ENCODE peak calls at places on chromosome 11, in ten cellular contexts. One of them, this sample, is unnamed.

GRCh38 chr11:17735823-17736772 is 1.5 kb downstream of the KCNC1 start:
- DNase-seq in spleen: peak
- DNase-seq in neural progenitor cell: peak
- DNase-seq in RWPE1: no peak
- DNase-seq in activated CD4-positive, alpha-beta T cell treated with anti-CD3 and anti-CD28 coated beads for 4 hours: no peak
- DNase-seq in stimulated activated CD4-positive, alpha-beta T cell treated with anti-CD3 and anti-CD28 coated beads, Interleukin-15, amount 100 ng/mL, for 1 hour: no peak
- DNase-seq in sigmoid colon: peak
- DNase-seq in ascending aorta: no peak
- DNase-seq in hippocampal formation: no peak
- DNase-seq in NCI-H1694: no peak
- DNase-seq in this sample: no peak

GRCh38 chr11:102553835-102554282 is 23.3 kb upstream of the MMP7 start:
- DNase-seq in NCI-H1694: no peak
- DNase-seq in sigmoid colon: no peak
- DNase-seq in stimulated activated CD4-positive, alpha-beta T cell treated with anti-CD3 and anti-CD28 coated beads, Interleukin-15, amount 100 ng/mL, for 1 hour: no peak
- DNase-seq in spleen: no peak
- DNase-seq in RWPE1: peak
- DNase-seq in hippocampal formation: no peak
- DNase-seq in ascending aorta: no peak
- DNase-seq in activated CD4-positive, alpha-beta T cell treated with anti-CD3 and anti-CD28 coated beads for 4 hours: no peak
- DNase-seq in neural progenitor cell: no peak
- DNase-seq in this sample: no peak

GRCh38 chr11:13135385-13136271 is 126.5 kb downstream of the RASSF10 start:
- DNase-seq in sigmoid colon: no peak
- DNase-seq in activated CD4-positive, alpha-beta T cell treated with anti-CD3 and anti-CD28 coated beads for 4 hours: no peak
- DNase-seq in hippocampal formation: peak
- DNase-seq in ascending aorta: no peak
- DNase-seq in neural progenitor cell: peak
- DNase-seq in NCI-H1694: no peak
- DNase-seq in spleen: no peak
- DNase-seq in RWPE1: no peak
- DNase-seq in stimulated activated CD4-positive, alpha-beta T cell treated with anti-CD3 and anti-CD28 coated beads, Interleukin-15, amount 100 ng/mL, for 1 hour: no peak
- DNase-seq in this sample: no peak

GRCh38 chr11:66617148-66617814 is 851 bp downstream of the RBM14 start:
- DNase-seq in NCI-H1694: no peak
- DNase-seq in RWPE1: peak
- DNase-seq in activated CD4-positive, alpha-beta T cell treated with anti-CD3 and anti-CD28 coated beads for 4 hours: peak
- DNase-seq in spleen: peak
- DNase-seq in neural progenitor cell: no peak
- DNase-seq in hippocampal formation: no peak
- DNase-seq in ascending aorta: peak
- DNase-seq in stimulated activated CD4-positive, alpha-beta T cell treated with anti-CD3 and anti-CD28 coated beads, Interleukin-15, amount 100 ng/mL, for 1 hour: no peak
- DNase-seq in sigmoid colon: peak
- DNase-seq in this sample: peak

GRCh38 chr11:65435981-65436411 is 13.4 kb downstream of the NEAT1 start:
- DNase-seq in hippocampal formation: no peak
- DNase-seq in ascending aorta: peak
- DNase-seq in sigmoid colon: peak
- DNase-seq in spleen: peak
- DNase-seq in NCI-H1694: no peak
- DNase-seq in activated CD4-positive, alpha-beta T cell treated with anti-CD3 and anti-CD28 coated beads for 4 hours: no peak
- DNase-seq in stimulated activated CD4-positive, alpha-beta T cell treated with anti-CD3 and anti-CD28 coated beads, Interleukin-15, amount 100 ng/mL, for 1 hour: no peak
- DNase-seq in neural progenitor cell: no peak
- DNase-seq in RWPE1: no peak
- DNase-seq in this sample: no peak

GRCh38 chr11:65111537-65112225 is at the start of gene TM7SF2:
- DNase-seq in NCI-H1694: peak
- DNase-seq in ascending aorta: peak
- DNase-seq in neural progenitor cell: peak
- DNase-seq in sigmoid colon: peak
- DNase-seq in RWPE1: peak
- DNase-seq in stimulated activated CD4-positive, alpha-beta T cell treated with anti-CD3 and anti-CD28 coated beads, Interleukin-15, amount 100 ng/mL, for 1 hour: peak
- DNase-seq in activated CD4-positive, alpha-beta T cell treated with anti-CD3 and anti-CD28 coated beads for 4 hours: peak
- DNase-seq in hippocampal formation: peak
- DNase-seq in spleen: peak
- DNase-seq in this sample: peak

GRCh38 chr11:92141159-92141558 is 83.5 kb upstream of the FAT3 start:
- DNase-seq in neural progenitor cell: no peak
- DNase-seq in spleen: no peak
- DNase-seq in ascending aorta: no peak
- DNase-seq in NCI-H1694: no peak
- DNase-seq in hippocampal formation: no peak
- DNase-seq in sigmoid colon: no peak
- DNase-seq in RWPE1: no peak
- DNase-seq in stimulated activated CD4-positive, alpha-beta T cell treated with anti-CD3 and anti-CD28 coated beads, Interleukin-15, amount 100 ng/mL, for 1 hour: no peak
- DNase-seq in activated CD4-positive, alpha-beta T cell treated with anti-CD3 and anti-CD28 coated beads for 4 hours: no peak
- DNase-seq in this sample: no peak

GRCh38 chr11:131897247-131897646 is 526.8 kb downstream of the NTM start:
- DNase-seq in hippocampal formation: no peak
- DNase-seq in NCI-H1694: no peak
- DNase-seq in activated CD4-positive, alpha-beta T cell treated with anti-CD3 and anti-CD28 coated beads for 4 hours: no peak
- DNase-seq in neural progenitor cell: no peak
- DNase-seq in stimulated activated CD4-positive, alpha-beta T cell treated with anti-CD3 and anti-CD28 coated beads, Interleukin-15, amount 100 ng/mL, for 1 hour: no peak
- DNase-seq in sigmoid colon: no peak
- DNase-seq in ascending aorta: no peak
- DNase-seq in spleen: no peak
- DNase-seq in RWPE1: no peak
- DNase-seq in this sample: no peak

GRCh38 chr11:74647404-74647803 is 55.0 kb downstream of the POLD3 start:
- DNase-seq in ascending aorta: no peak
- DNase-seq in neural progenitor cell: no peak
- DNase-seq in RWPE1: no peak
- DNase-seq in sigmoid colon: no peak
- DNase-seq in spleen: no peak
- DNase-seq in NCI-H1694: no peak
- DNase-seq in hippocampal formation: no peak
- DNase-seq in activated CD4-positive, alpha-beta T cell treated with anti-CD3 and anti-CD28 coated beads for 4 hours: no peak
- DNase-seq in stimulated activated CD4-positive, alpha-beta T cell treated with anti-CD3 and anti-CD28 coated beads, Interleukin-15, amount 100 ng/mL, for 1 hour: no peak
- DNase-seq in this sample: no peak

GRCh38 chr11:77455740-77456139 is 18.2 kb downstream of the PAK1 start:
- DNase-seq in NCI-H1694: no peak
- DNase-seq in spleen: no peak
- DNase-seq in hippocampal formation: no peak
- DNase-seq in stimulated activated CD4-positive, alpha-beta T cell treated with anti-CD3 and anti-CD28 coated beads, Interleukin-15, amount 100 ng/mL, for 1 hour: no peak
- DNase-seq in ascending aorta: no peak
- DNase-seq in neural progenitor cell: no peak
- DNase-seq in activated CD4-positive, alpha-beta T cell treated with anti-CD3 and anti-CD28 coated beads for 4 hours: no peak
- DNase-seq in sigmoid colon: no peak
- DNase-seq in RWPE1: no peak
- DNase-seq in this sample: no peak

GRCh38 chr11:14232652-14233051 is 126.3 kb downstream of the RRAS2 start:
- DNase-seq in spleen: no peak
- DNase-seq in RWPE1: peak
- DNase-seq in NCI-H1694: no peak
- DNase-seq in activated CD4-positive, alpha-beta T cell treated with anti-CD3 and anti-CD28 coated beads for 4 hours: no peak
- DNase-seq in stimulated activated CD4-positive, alpha-beta T cell treated with anti-CD3 and anti-CD28 coated beads, Interleukin-15, amount 100 ng/mL, for 1 hour: no peak
- DNase-seq in neural progenitor cell: peak
- DNase-seq in sigmoid colon: no peak
- DNase-seq in ascending aorta: no peak
- DNase-seq in hippocampal formation: no peak
- DNase-seq in this sample: no peak

This sample was measured in thoracic aorta.